ENCODE peak calls at places on chromosomes 2 and 18, in nine cellular contexts. Y is MM.1S; W is frontal cortex; A is NCI-H345; M is nucleus accumbens; K is effector CD4-positive, alpha-beta T cell; J is ELR; F is stimulated activated naive CD8-positive, alpha-beta T cell treated with anti-CD3 and anti-CD28 coated beads, Interleukin-15, amount 100 ng/mL, for 72 hours; E is heart left ventricle. D is an unnamed sample.

GRCh38 chr2:46645681-46646162 is 166.4 kb downstream of the TMEM247 start:
- DNase-seq in M (no peak), E (peak), Y (no peak), F (no peak), J (peak), A (no peak), K (no peak), W (no peak), D (no peak)

GRCh38 chr2:180983468-180984388 is 3.3 kb downstream of the UBE2E3 start:
- DNase-seq in Y (peak), W (peak), F (no peak), A (peak), M (no peak), J (peak), E (peak), K (no peak), D (peak)

GRCh38 chr2:215454519-215454918 is 18.7 kb upstream of the FN1 start:
- DNase-seq in E (no peak), K (no peak), J (peak), W (no peak), M (no peak), A (peak), F (no peak), Y (peak), D (peak)

GRCh38 chr2:188937228-188938220 is 36.6 kb upstream of the COL3A1 start:
- DNase-seq in Y (no peak), W (no peak), K (no peak), F (no peak), J (no peak), A (no peak), E (no peak), M (no peak), D (no peak)

GRCh38 chr2:224220581-224221255 is 181.2 kb downstream of the FAM124B start:
- DNase-seq in W (no peak), Y (no peak), F (no peak), E (no peak), M (no peak), J (peak), K (no peak), A (no peak), D (no peak)

GRCh38 chr2:224570328-224570993 is 14.7 kb downstream of the CUL3 start:
- DNase-seq in F (no peak), A (no peak), W (no peak), J (no peak), E (no peak), K (no peak), Y (no peak), M (no peak), D (no peak)

GRCh38 chr18:51522338-51522737 is 324.9 kb upstream of the MEX3C start:
- DNase-seq in Y (no peak), J (no peak), W (no peak), F (no peak), E (no peak), K (no peak), A (no peak), M (no peak), D (no peak)

GRCh38 chr18:44325903-44326650 is 354.6 kb upstream of the SETBP1 start:
- DNase-seq in F (no peak), J (peak), E (peak), M (no peak), W (no peak), Y (peak), K (no peak), A (peak), D (peak)

GRCh38 chr2:128187032-128187654 is 96.1 kb downstream of the UGGT1 start:
- DNase-seq in Y (no peak), F (no peak), A (no peak), W (no peak), E (no peak), J (peak), K (no peak), M (no peak), D (no peak)

GRCh38 chr2:63012541-63012940 is 38.1 kb upstream of the OTX1 start:
- DNase-seq in Y (no peak), M (no peak), J (no peak), E (no peak), K (no peak), W (no peak), A (no peak), F (no peak), D (no peak)

GRCh38 chr18:64165906-64166305 is 17.0 kb upstream of the LINC00305 start:
- DNase-seq in E (no peak), Y (no peak), F (no peak), W (no peak), A (peak), M (no peak), J (peak), K (no peak), D (no peak)

GRCh38 chr2:120983344-120983743 is 247.7 kb downstream of the GLI2 start:
- DNase-seq in E (no peak), K (no peak), F (no peak), A (peak), Y (no peak), J (no peak), W (no peak), M (no peak), D (no peak)

GRCh38 chr2:32847734-32848133 is 99.0 kb upstream of the LTBP1 start:
- DNase-seq in W (no peak), A (no peak), J (no peak), M (no peak), Y (no peak), K (no peak), F (no peak), E (no peak), D (no peak)

GRCh38 chr2:24915796-24916195 is 4.2 kb downstream of the ADCY3 start:
- DNase-seq in J (no peak), A (no peak), M (no peak), W (no peak), Y (no peak), F (no peak), E (peak), K (no peak), D (no peak)

GRCh38 chr2:171893824-171894611 is at the start of gene SLC25A12:
- DNase-seq in K (peak), A (peak), M (peak), F (peak), E (peak), J (peak), W (peak), Y (peak), D (peak)

GRCh38 chr2:33719067-33719466 is 120.0 kb upstream of the FAM98A start:
- DNase-seq in M (no peak), Y (no peak), J (no peak), F (no peak), W (no peak), A (no peak), E (no peak), K (no peak), D (no peak)

GRCh38 chr2:46293466-46293865 is 3.7 kb upstream of the EPAS1 start:
- DNase-seq in J (no peak), A (no peak), F (no peak), K (no peak), Y (no peak), M (no peak), W (no peak), E (no peak), D (no peak)

GRCh38 chr2:175621847-175622246 is 380.2 kb downstream of the LNPK start:
- DNase-seq in K (no peak), W (no peak), M (no peak), E (no peak), Y (no peak), J (no peak), F (no peak), A (no peak), D (no peak)

GRCh38 chr18:25805323-25805722 is 285.1 kb downstream of the SS18 start:
- DNase-seq in J (peak), E (no peak), K (no peak), W (no peak), M (no peak), F (no peak), Y (no peak), A (no peak), D (no peak)

GRCh38 chr2:240935101-240935876 is 29.2 kb downstream of the CROCC2 start:
- DNase-seq in K (peak), W (no peak), J (no peak), A (no peak), E (peak), F (no peak), M (no peak), Y (no peak), D (no peak)

GRCh38 chr2:38148501-38148900 is 72.5 kb upstream of the CYP1B1 start:
- DNase-seq in M (no peak), Y (no peak), W (no peak), A (no peak), F (no peak), K (no peak), J (peak), E (no peak), D (no peak)

GRCh38 chr18:79733996-79734770 is 54.6 kb downstream of the CTDP1 start:
- DNase-seq in J (no peak), F (no peak), Y (no peak), K (no peak), W (no peak), A (no peak), E (peak), M (no peak), D (no peak)

GRCh38 chr2:233209117-233209977 is 42.1 kb upstream of the ATG16L1 start:
- DNase-seq in M (peak), A (peak), Y (no peak), F (no peak), K (no peak), W (no peak), J (peak), E (no peak), D (no peak)

GRCh38 chr2:159206736-159207380 is 79.6 kb downstream of the WDSUB1 start:
- DNase-seq in M (no peak), K (no peak), Y (no peak), F (no peak), J (no peak), A (no peak), W (no peak), E (no peak), D (no peak)

GRCh38 chr2:48551548-48551947 is 21.6 kb downstream of the STON1 start:
- DNase-seq in A (no peak), M (no peak), K (no peak), F (no peak), Y (no peak), E (no peak), J (no peak), W (no peak), D (no peak)

GRCh38 chr18:8730080-8730827 is 24.9 kb downstream of the MTCL1 start:
- DNase-seq in E (peak), J (peak), K (no peak), F (no peak), A (no peak), W (no peak), M (no peak), Y (no peak), D (no peak)

GRCh38 chr2:193965263-193965662 is 1691.8 kb upstream of the SLC39A10 start:
- DNase-seq in J (no peak), E (no peak), F (no peak), A (no peak), Y (no peak), W (no peak), K (no peak), M (no peak), D (no peak)

GRCh38 chr2:96157649-96158553 is 12.7 kb upstream of the DUSP2 start:
- DNase-seq in Y (no peak), F (peak), A (no peak), E (no peak), J (no peak), M (no peak), K (peak), W (peak), D (no peak)

GRCh38 chr2:198106621-198107020 is 302.2 kb downstream of the PLCL1 start:
- DNase-seq in W (no peak), J (no peak), M (no peak), F (no peak), A (no peak), E (no peak), Y (no peak), K (no peak), D (no peak)

GRCh38 chr2:9950521-9951271 is 797 bp upstream of the GRHL1 start:
- DNase-seq in E (peak), Y (peak), J (peak), F (peak), A (peak), M (no peak), K (peak), W (no peak), D (no peak)

GRCh38 chr2:168974370-168974769 is 56.8 kb downstream of the ABCB11 start:
- DNase-seq in J (no peak), F (no peak), Y (no peak), W (no peak), E (no peak), M (no peak), K (no peak), A (no peak), D (no peak)

GRCh38 chr2:172561270-172561669 is 5.4 kb downstream of the PDK1 start:
- DNase-seq in M (no peak), A (no peak), Y (peak), K (no peak), E (no peak), F (no peak), W (no peak), J (no peak), D (no peak)

GRCh38 chr2:229226372-229226771 is 44.7 kb downstream of the PID1 start:
- DNase-seq in J (no peak), E (no peak), W (no peak), K (no peak), M (no peak), Y (no peak), A (no peak), F (no peak), D (no peak)

GRCh38 chr2:179917272-179917671 is 55.9 kb upstream of the ZNF385B start:
- DNase-seq in W (no peak), E (no peak), F (no peak), M (no peak), K (no peak), J (peak), Y (no peak), A (no peak), D (no peak)

D was measured in DMS153.